ENCODE peak calls at places on chromosomes 1 and 21, in eight cellular contexts. J, M, H, X, K, A, B and C are unnamed samples.

GRCh38 chr1:68015369-68015768 is 35.1 kb downstream of the DIRAS3 start:
- DNase-seq in J (no peak), M (no peak), H (no peak), X (no peak), K (no peak), A (no peak), B (no peak), C (no peak)

GRCh38 chr1:243474384-243474851 is 218.6 kb downstream of the SDCCAG8 start:
- DNase-seq in J (no peak), M (no peak), H (no peak), X (no peak), K (peak; percentile 54), A (peak; percentile 73), B (no peak), C (peak; percentile 58)

GRCh38 chr1:152959273-152959672 is 11.2 kb upstream of the SPRR4 start:
- DNase-seq in J (no peak), M (no peak), H (no peak), X (no peak), K (no peak), A (no peak), B (no peak), C (no peak)

GRCh38 chr1:209413062-209413461 is 170.5 kb upstream of the CAMK1G start:
- DNase-seq in J (no peak), M (no peak), H (no peak), X (no peak), K (no peak), A (no peak), B (no peak), C (peak; percentile 7)

GRCh38 chr1:96538001-96538649 is 183.5 kb upstream of the PTBP2 start:
- DNase-seq in J (peak; percentile 14), M (no peak), H (no peak), X (no peak), K (peak; percentile 46), A (no peak), B (peak; percentile 65), C (peak; percentile 59)

GRCh38 chr1:170619167-170620030 is 44.5 kb upstream of the PRRX1 start:
- DNase-seq in J (no peak), M (no peak), H (no peak), X (peak; percentile 11), K (no peak), A (no peak), B (no peak), C (no peak)

GRCh38 chr1:39130297-39130696 is 74.2 kb upstream of the MACF1 start:
- DNase-seq in J (no peak), M (no peak), H (no peak), X (no peak), K (no peak), A (no peak), B (no peak), C (no peak)

GRCh38 chr21:35566874-35567273 is 493.5 kb downstream of the SETD4 start:
- DNase-seq in J (no peak), M (no peak), H (no peak), X (no peak), K (no peak), A (no peak), B (no peak), C (no peak)

GRCh38 chr21:31667639-31668038 is 8.1 kb downstream of the SOD1 start:
- DNase-seq in J (no peak), M (no peak), H (no peak), X (no peak), K (peak; percentile 29), A (no peak), B (no peak), C (no peak)

GRCh38 chr1:192632641-192633532 is 3.1 kb upstream of the RGS13 start:
- DNase-seq in J (no peak), M (no peak), H (no peak), X (no peak), K (peak; percentile 23), A (no peak), B (no peak), C (peak; percentile 63)